ENCODE peak calls at places on chromosomes 16 and 17, in ten cellular contexts. K, V, D, F, Q, B, A, C, N and I are unnamed samples.

GRCh38 chr17:17206913-17207368 is 808 bp upstream of the PLD6 start:
- DNase-seq in K (no peak), V (no peak), D (no peak), F (no peak), Q (no peak), B (no peak), A (no peak), C (no peak), N (no peak), I (no peak)

GRCh38 chr16:12869681-12870427 is 31.5 kb upstream of the SHISA9 start:
- DNase-seq in K (no peak), V (no peak), D (no peak), F (no peak), Q (no peak), B (no peak), A (no peak), C (no peak), N (no peak), I (no peak)

GRCh38 chr17:81553018-81553615 is 964 bp upstream of the FAAP100 start:
- DNase-seq in K (peak), V (peak), D (peak), F (peak), Q (peak), B (peak), A (peak), C (no peak), N (peak), I (peak)

GRCh38 chr17:17935321-17936271 is 36.6 kb downstream of the TOM1L2 start:
- DNase-seq in K (no peak), V (peak), D (no peak), F (no peak), Q (no peak), B (no peak), A (peak), C (no peak), N (no peak), I (no peak)

GRCh38 chr17:79976451-79976850 is 59.2 kb downstream of the TBC1D16 start:
- DNase-seq in K (no peak), V (no peak), D (no peak), F (no peak), Q (no peak), B (no peak), A (no peak), C (peak), N (no peak), I (no peak)

GRCh38 chr16:75251280-75252048 is at the start of gene BCAR1:
- DNase-seq in K (peak), V (peak), D (no peak), F (peak), Q (peak), B (no peak), A (peak), C (peak), N (peak), I (peak)

GRCh38 chr17:13940858-13941665 is 128.2 kb upstream of the COX10 start:
- DNase-seq in K (no peak), V (peak), D (no peak), F (no peak), Q (no peak), B (peak), A (peak), C (no peak), N (no peak), I (peak)

GRCh38 chr16:48340054-48340453 is 45.2 kb downstream of the SIAH1 start:
- DNase-seq in K (no peak), V (no peak), D (no peak), F (no peak), Q (no peak), B (no peak), A (no peak), C (no peak), N (no peak), I (no peak)

GRCh38 chr16:56197227-56197992 is 6.1 kb downstream of the GNAO1 start:
- DNase-seq in K (no peak), V (no peak), D (no peak), F (no peak), Q (no peak), B (no peak), A (no peak), C (no peak), N (no peak), I (no peak)

GRCh38 chr16:11188801-11189740 is 66.9 kb downstream of the SOCS1 start:
- DNase-seq in K (no peak), V (no peak), D (no peak), F (no peak), Q (no peak), B (no peak), A (no peak), C (no peak), N (no peak), I (no peak)

GRCh38 chr16:84514874-84515835 is 10.7 kb upstream of the MEAK7 start:
- DNase-seq in K (no peak), V (no peak), D (peak), F (no peak), Q (peak), B (no peak), A (no peak), C (no peak), N (peak), I (no peak)

GRCh38 chr16:55499951-55500350 is 8.9 kb upstream of the LPCAT2 start:
- DNase-seq in K (peak), V (peak), D (no peak), F (no peak), Q (no peak), B (peak), A (no peak), C (no peak), N (peak), I (peak)

GRCh38 chr16:46857261-46857962 is 26.4 kb upstream of the C16orf87 start:
- DNase-seq in K (peak), V (peak), D (no peak), F (peak), Q (peak), B (peak), A (peak), C (no peak), N (no peak), I (peak)

GRCh38 chr16:83952587-83952939 is 477 bp upstream of the OSGIN1 start:
- DNase-seq in K (no peak), V (no peak), D (no peak), F (no peak), Q (no peak), B (peak), A (peak), C (no peak), N (no peak), I (no peak)

GRCh38 chr16:49443576-49443975 is 70.0 kb downstream of the C16orf78 start:
- DNase-seq in K (no peak), V (no peak), D (no peak), F (no peak), Q (no peak), B (no peak), A (no peak), C (no peak), N (no peak), I (no peak)

GRCh38 chr17:53134546-53134945 is 688.2 kb upstream of the KIF2B start:
- DNase-seq in K (no peak), V (no peak), D (no peak), F (no peak), Q (no peak), B (no peak), A (no peak), C (no peak), N (no peak), I (no peak)

GRCh38 chr17:65047939-65048338 is 8.6 kb downstream of the GNA13 start:
- DNase-seq in K (no peak), V (no peak), D (no peak), F (no peak), Q (no peak), B (no peak), A (no peak), C (no peak), N (no peak), I (no peak)

GRCh38 chr17:7889166-7889584 is 586 bp downstream of the CHD3 start:
- DNase-seq in K (peak), V (peak), D (no peak), F (peak), Q (peak), B (peak), A (peak), C (peak), N (no peak), I (peak)

GRCh38 chr17:18141210-18141803 is 32.8 kb downstream of the MYO15A start:
- DNase-seq in K (peak), V (peak), D (peak), F (peak), Q (no peak), B (no peak), A (peak), C (no peak), N (peak), I (peak)

GRCh38 chr17:40100419-40100668 is at the start of gene NR1D1:
- DNase-seq in K (no peak), V (no peak), D (no peak), F (no peak), Q (no peak), B (no peak), A (no peak), C (no peak), N (no peak), I (no peak)

GRCh38 chr17:64332502-64332901 is 58.2 kb downstream of the PECAM1 start:
- DNase-seq in K (no peak), V (no peak), D (no peak), F (no peak), Q (no peak), B (no peak), A (no peak), C (no peak), N (no peak), I (no peak)

GRCh38 chr17:78375401-78376079 is 2.9 kb upstream of the PGS1 start:
- DNase-seq in K (no peak), V (peak), D (no peak), F (no peak), Q (no peak), B (no peak), A (no peak), C (no peak), N (no peak), I (no peak)

GRCh38 chr17:60519795-60520194 is 6.2 kb downstream of the APPBP2 start:
- DNase-seq in K (no peak), V (no peak), D (no peak), F (no peak), Q (no peak), B (no peak), A (no peak), C (no peak), N (no peak), I (no peak)

GRCh38 chr16:25138130-25138529 is 26.6 kb downstream of the LCMT1 start:
- DNase-seq in K (no peak), V (no peak), D (no peak), F (no peak), Q (no peak), B (no peak), A (no peak), C (no peak), N (no peak), I (no peak)

GRCh38 chr17:63675231-63675606 is 24.7 kb downstream of the LIMD2 start:
- DNase-seq in K (no peak), V (peak), D (no peak), F (no peak), Q (no peak), B (no peak), A (no peak), C (no peak), N (no peak), I (no peak)

GRCh38 chr17:56902350-56902749 is 11.5 kb downstream of the TRIM25 start:
- DNase-seq in K (no peak), V (peak), D (no peak), F (no peak), Q (no peak), B (no peak), A (peak), C (peak), N (no peak), I (no peak)

GRCh38 chr17:21687136-21687953 is 5.0 kb upstream of the KCNJ18 start:
- DNase-seq in K (no peak), V (no peak), D (no peak), F (no peak), Q (no peak), B (no peak), A (no peak), C (no peak), N (no peak), I (no peak)

GRCh38 chr16:86986136-86986535 is 331.1 kb downstream of the C16orf95 start:
- DNase-seq in K (no peak), V (no peak), D (no peak), F (no peak), Q (no peak), B (no peak), A (no peak), C (no peak), N (no peak), I (no peak)

GRCh38 chr17:48609754-48610281 is 999 bp downstream of the HOXB7 start:
- DNase-seq in K (no peak), V (no peak), D (no peak), F (no peak), Q (no peak), B (no peak), A (no peak), C (no peak), N (no peak), I (peak)

GRCh38 chr17:32927724-32928526 is at the start of gene TMEM98:
- DNase-seq in K (peak), V (peak), D (no peak), F (no peak), Q (no peak), B (no peak), A (no peak), C (no peak), N (no peak), I (no peak)

GRCh38 chr16:82311528-82311927 is 141.5 kb upstream of the MPHOSPH6 start:
- DNase-seq in K (no peak), V (no peak), D (no peak), F (no peak), Q (no peak), B (no peak), A (no peak), C (no peak), N (no peak), I (no peak)

GRCh38 chr17:60745544-60745943 is 67.9 kb downstream of the BCAS3 start:
- DNase-seq in K (no peak), V (no peak), D (no peak), F (no peak), Q (no peak), B (no peak), A (no peak), C (no peak), N (no peak), I (peak)

GRCh38 chr16:28218109-28218508 is 6.3 kb upstream of the XPO6 start:
- DNase-seq in K (no peak), V (peak), D (peak), F (no peak), Q (no peak), B (peak), A (no peak), C (no peak), N (peak), I (no peak)

GRCh38 chr17:55722742-55723487 is at the start of gene TMEM100:
- DNase-seq in K (peak), V (peak), D (no peak), F (no peak), Q (peak), B (no peak), A (no peak), C (no peak), N (no peak), I (no peak)

GRCh38 chr16:6331770-6332169 is 1000.9 kb upstream of the RBFOX1 start:
- DNase-seq in K (no peak), V (no peak), D (no peak), F (no peak), Q (no peak), B (no peak), A (no peak), C (no peak), N (no peak), I (no peak)

GRCh38 chr16:16042076-16042475 is 92.7 kb downstream of the ABCC1 start:
- DNase-seq in K (peak), V (peak), D (no peak), F (no peak), Q (no peak), B (no peak), A (no peak), C (no peak), N (no peak), I (no peak)